ENCODE peak calls at places on chromosomes 16 and 17, in six cellular contexts. One of them, this sample, is unnamed.

GRCh38 chr16:16154292-16154951 is 68.9 kb downstream of the ABCC6 start:
- DNase-seq in HCT116: no peak
- DNase-seq in breast epithelium: no peak
- DNase-seq in endothelial cell of umbilical vein: no peak
- DNase-seq in upper lobe of left lung: peak; percentile 71
- DNase-seq in H1: no peak
- DNase-seq in this sample: no peak

GRCh38 chr17:3526491-3526890 is 31.1 kb downstream of the TRPV3 start:
- DNase-seq in HCT116: no peak
- DNase-seq in breast epithelium: no peak
- DNase-seq in endothelial cell of umbilical vein: no peak
- DNase-seq in H1: no peak
- DNase-seq in upper lobe of left lung: no peak
- DNase-seq in this sample: no peak

GRCh38 chr17:33202011-33202410 is 91.1 kb downstream of the ASIC2 start:
- DNase-seq in HCT116: no peak
- DNase-seq in breast epithelium: no peak
- DNase-seq in upper lobe of left lung: no peak
- DNase-seq in endothelial cell of umbilical vein: no peak
- DNase-seq in H1: no peak
- DNase-seq in this sample: no peak

GRCh38 chr16:82440336-82440735 is 186.4 kb upstream of the CDH13 start:
- DNase-seq in breast epithelium: no peak
- DNase-seq in H1: no peak
- DNase-seq in endothelial cell of umbilical vein: no peak
- DNase-seq in upper lobe of left lung: no peak
- DNase-seq in HCT116: no peak
- DNase-seq in this sample: no peak

GRCh38 chr17:44038604-44039007 is 23.8 kb upstream of the TMEM101 start:
- DNase-seq in breast epithelium: no peak
- DNase-seq in HCT116: no peak
- DNase-seq in upper lobe of left lung: no peak
- DNase-seq in H1: no peak
- DNase-seq in endothelial cell of umbilical vein: no peak
- DNase-seq in this sample: no peak

GRCh38 chr16:554640-555413 is 5.4 kb upstream of the PRR35 start:
- DNase-seq in endothelial cell of umbilical vein: peak; percentile 21
- DNase-seq in HCT116: no peak
- DNase-seq in breast epithelium: no peak
- DNase-seq in upper lobe of left lung: no peak
- DNase-seq in H1: no peak
- DNase-seq in this sample: peak; percentile 34

GRCh38 chr16:75225678-75226515 is 7.1 kb downstream of the CTRB1 start:
- DNase-seq in H1: no peak
- DNase-seq in upper lobe of left lung: peak; percentile 43
- DNase-seq in HCT116: no peak
- DNase-seq in endothelial cell of umbilical vein: peak; percentile 25
- DNase-seq in breast epithelium: no peak
- DNase-seq in this sample: no peak

GRCh38 chr17:5380491-5381135 is 38.8 kb downstream of the NUP88 start:
- DNase-seq in breast epithelium: no peak
- DNase-seq in upper lobe of left lung: no peak
- DNase-seq in endothelial cell of umbilical vein: no peak
- DNase-seq in H1: no peak
- DNase-seq in HCT116: no peak
- DNase-seq in this sample: no peak

GRCh38 chr17:6496116-6496481 is 51.8 kb downstream of the PIMREG start:
- DNase-seq in upper lobe of left lung: no peak
- DNase-seq in H1: peak; percentile 31
- DNase-seq in breast epithelium: peak; percentile 41
- DNase-seq in HCT116: no peak
- DNase-seq in endothelial cell of umbilical vein: no peak
- DNase-seq in this sample: no peak

GRCh38 chr17:45994987-45995386 is 4.1 kb upstream of the STH start:
- DNase-seq in H1: no peak
- DNase-seq in endothelial cell of umbilical vein: no peak
- DNase-seq in HCT116: no peak
- DNase-seq in breast epithelium: no peak
- DNase-seq in upper lobe of left lung: no peak
- DNase-seq in this sample: no peak

GRCh38 chr17:74239169-74239568 is 25.8 kb downstream of the TTYH2 start:
- DNase-seq in endothelial cell of umbilical vein: no peak
- DNase-seq in HCT116: no peak
- DNase-seq in breast epithelium: no peak
- DNase-seq in H1: no peak
- DNase-seq in upper lobe of left lung: no peak
- DNase-seq in this sample: peak; percentile 44

GRCh38 chr17:7634384-7634783 is 4.4 kb downstream of the SHBG start:
- DNase-seq in endothelial cell of umbilical vein: peak; percentile 51
- DNase-seq in upper lobe of left lung: no peak
- DNase-seq in H1: no peak
- DNase-seq in HCT116: no peak
- DNase-seq in breast epithelium: no peak
- DNase-seq in this sample: no peak

GRCh38 chr17:38815576-38816193 is 9.4 kb downstream of the CWC25 start:
- DNase-seq in breast epithelium: no peak
- DNase-seq in endothelial cell of umbilical vein: no peak
- DNase-seq in H1: no peak
- DNase-seq in HCT116: no peak
- DNase-seq in upper lobe of left lung: no peak
- DNase-seq in this sample: no peak

GRCh38 chr17:74199306-74200092 is 4.0 kb upstream of the RPL38 start:
- DNase-seq in upper lobe of left lung: peak; percentile 93
- DNase-seq in H1: no peak
- DNase-seq in HCT116: no peak
- DNase-seq in breast epithelium: no peak
- DNase-seq in endothelial cell of umbilical vein: peak; percentile 50
- DNase-seq in this sample: peak; percentile 72

GRCh38 chr16:24580665-24581064 is 41.3 kb downstream of the RBBP6 start:
- DNase-seq in H1: no peak
- DNase-seq in breast epithelium: no peak
- DNase-seq in HCT116: no peak
- DNase-seq in endothelial cell of umbilical vein: peak; percentile 55
- DNase-seq in upper lobe of left lung: no peak
- DNase-seq in this sample: no peak

GRCh38 chr17:36888236-36888957 is 48.9 kb upstream of the LHX1 start:
- DNase-seq in breast epithelium: no peak
- DNase-seq in HCT116: no peak
- DNase-seq in upper lobe of left lung: no peak
- DNase-seq in endothelial cell of umbilical vein: no peak
- DNase-seq in H1: no peak
- DNase-seq in this sample: no peak

GRCh38 chr16:73161977-73162376 is 114.0 kb upstream of the ZFHX3 start:
- DNase-seq in H1: no peak
- DNase-seq in HCT116: no peak
- DNase-seq in endothelial cell of umbilical vein: no peak
- DNase-seq in upper lobe of left lung: no peak
- DNase-seq in breast epithelium: no peak
- DNase-seq in this sample: no peak

GRCh38 chr16:14462811-14463210 is 167.2 kb downstream of the PARN start:
- DNase-seq in HCT116: no peak
- DNase-seq in upper lobe of left lung: no peak
- DNase-seq in breast epithelium: no peak
- DNase-seq in H1: no peak
- DNase-seq in endothelial cell of umbilical vein: peak; percentile 40
- DNase-seq in this sample: no peak

GRCh38 chr17:68499587-68499986 is 12.6 kb upstream of the PRKAR1A start:
- DNase-seq in endothelial cell of umbilical vein: no peak
- DNase-seq in HCT116: no peak
- DNase-seq in upper lobe of left lung: no peak
- DNase-seq in breast epithelium: no peak
- DNase-seq in H1: no peak
- DNase-seq in this sample: no peak

GRCh38 chr16:83887088-83887487 is 11.8 kb upstream of the MLYCD start:
- DNase-seq in HCT116: peak; percentile 31
- DNase-seq in H1: no peak
- DNase-seq in breast epithelium: no peak
- DNase-seq in endothelial cell of umbilical vein: no peak
- DNase-seq in upper lobe of left lung: no peak
- DNase-seq in this sample: peak; percentile 26

GRCh38 chr16:28910046-28911031 is 14.7 kb downstream of the RABEP2 start:
- DNase-seq in H1: no peak
- DNase-seq in upper lobe of left lung: peak; percentile 52
- DNase-seq in endothelial cell of umbilical vein: no peak
- DNase-seq in HCT116: peak; percentile 44
- DNase-seq in breast epithelium: no peak
- DNase-seq in this sample: peak; percentile 74

GRCh38 chr16:85534536-85535351 is 78.4 kb upstream of the GSE1 start:
- DNase-seq in upper lobe of left lung: no peak
- DNase-seq in endothelial cell of umbilical vein: no peak
- DNase-seq in breast epithelium: no peak
- DNase-seq in H1: no peak
- DNase-seq in HCT116: no peak
- DNase-seq in this sample: no peak

GRCh38 chr16:85537331-85537788 is 75.8 kb upstream of the GSE1 start:
- DNase-seq in HCT116: no peak
- DNase-seq in endothelial cell of umbilical vein: no peak
- DNase-seq in breast epithelium: no peak
- DNase-seq in H1: no peak
- DNase-seq in upper lobe of left lung: no peak
- DNase-seq in this sample: no peak

GRCh38 chr16:85535352-85536072 is 77.6 kb upstream of the GSE1 start:
- DNase-seq in breast epithelium: no peak
- DNase-seq in upper lobe of left lung: no peak
- DNase-seq in HCT116: no peak
- DNase-seq in H1: no peak
- DNase-seq in endothelial cell of umbilical vein: no peak
- DNase-seq in this sample: peak; percentile 73

GRCh38 chr16:85536411-85537330 is 76.5 kb upstream of the GSE1 start:
- DNase-seq in breast epithelium: no peak
- DNase-seq in H1: no peak
- DNase-seq in endothelial cell of umbilical vein: no peak
- DNase-seq in HCT116: no peak
- DNase-seq in upper lobe of left lung: no peak
- DNase-seq in this sample: no peak

DNA sequence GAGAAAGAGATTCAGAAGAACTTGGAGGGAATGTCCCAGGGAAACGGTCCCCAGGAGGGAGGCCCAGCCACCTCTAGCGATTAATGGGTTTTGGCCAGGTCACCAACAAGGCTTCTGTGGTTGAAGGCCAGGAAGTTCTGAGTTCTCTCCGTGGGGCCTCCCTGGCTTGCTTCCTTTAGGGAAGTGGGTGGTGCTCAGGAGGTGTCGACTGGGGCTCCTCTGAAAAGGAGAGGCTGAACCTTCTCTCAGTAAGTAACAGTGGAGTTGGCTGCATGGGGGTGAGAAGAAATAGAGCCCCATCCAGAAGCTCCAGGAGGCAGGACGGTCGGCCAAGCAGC is 77.1 kb upstream of the GSE1 start:
- DNase-seq in upper lobe of left lung: no peak
- DNase-seq in breast epithelium: no peak
- DNase-seq in HCT116: no peak
- DNase-seq in endothelial cell of umbilical vein: peak; percentile 8
- DNase-seq in H1: no peak
- DNase-seq in this sample: no peak
- TF ChIP-seq POLR2AphosphoS5 in upper lobe of left lung: peak; percentile 14
- TF ChIP-seq POLR2AphosphoS5 in breast epithelium: no peak
- TF ChIP-seq POLR2AphosphoS5 in HCT116: no peak
- TF ChIP-seq POLR2AphosphoS5 in endothelial cell of umbilical vein: no peak
- TF ChIP-seq POLR2AphosphoS5 in H1: no peak
- TF ChIP-seq POLR2AphosphoS5 in this sample: no peak

DNA sequence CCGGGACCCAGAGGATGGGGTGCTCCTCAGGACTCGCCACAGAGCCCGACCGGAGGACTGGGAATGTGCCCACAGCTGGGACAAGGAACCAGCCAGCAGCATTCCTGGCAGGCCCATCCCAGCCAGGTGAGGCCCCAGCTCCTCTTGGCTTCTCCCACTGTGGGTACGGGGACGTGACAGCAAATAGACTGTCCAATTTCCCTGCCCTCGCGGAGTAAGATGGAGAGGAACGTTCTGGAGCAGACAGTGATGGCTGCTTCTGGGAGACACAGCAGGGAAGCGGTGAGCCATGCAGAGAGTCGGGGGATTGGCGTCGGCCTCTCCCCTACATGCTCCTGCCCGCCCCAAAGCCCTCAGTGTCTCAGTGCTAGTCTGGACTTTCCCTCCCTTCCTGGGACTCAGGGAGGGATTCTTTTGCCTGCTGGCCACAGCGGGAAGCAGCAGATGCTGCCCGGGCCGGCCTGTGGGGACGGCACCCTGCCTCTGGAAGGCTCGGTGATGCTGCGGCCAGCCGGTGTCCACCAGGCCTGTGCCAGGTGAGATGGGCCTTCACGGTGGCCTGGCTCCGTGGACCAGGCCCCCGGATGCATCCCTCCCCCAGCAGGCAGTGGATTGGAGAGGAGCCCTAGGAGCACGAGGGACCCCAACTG is 89.1 kb downstream of the SEC14L1 start:
- DNase-seq in upper lobe of left lung: no peak
- DNase-seq in HCT116: no peak
- DNase-seq in H1: no peak
- DNase-seq in endothelial cell of umbilical vein: no peak
- DNase-seq in breast epithelium: no peak
- DNase-seq in this sample: no peak
- H3K4me1 ChIP-seq in upper lobe of left lung: peaks cover 9% of the 10 kb centered on the region
- H3K4me1 ChIP-seq in HCT116: no peaks in the 10 kb centered on the region
- H3K4me1 ChIP-seq in H1: no peaks in the 10 kb centered on the region
- H3K4me1 ChIP-seq in endothelial cell of umbilical vein: peaks cover 12% of the 10 kb centered on the region
- H3K4me1 ChIP-seq in breast epithelium: no peaks in the 10 kb centered on the region
- H3K4me1 ChIP-seq in this sample: peaks cover 8% of the 10 kb centered on the region

GRCh38 chr17:47735536-47736011 is 2.5 kb downstream of the TBX21 start:
- DNase-seq in endothelial cell of umbilical vein: no peak
- DNase-seq in breast epithelium: peak; percentile 10
- DNase-seq in HCT116: no peak
- DNase-seq in H1: no peak
- DNase-seq in upper lobe of left lung: no peak
- DNase-seq in this sample: no peak
- H3K9me3 ChIP-seq in endothelial cell of umbilical vein: no peaks in the 10 kb centered on the region
- H3K9me3 ChIP-seq in breast epithelium: no peaks in the 10 kb centered on the region
- H3K9me3 ChIP-seq in HCT116: no peaks in the 10 kb centered on the region
- H3K9me3 ChIP-seq in H1: no peaks in the 10 kb centered on the region
- H3K9me3 ChIP-seq in upper lobe of left lung: no peaks in the 10 kb centered on the region
- H3K9me3 ChIP-seq in this sample: no peaks in the 10 kb centered on the region

GRCh38 chr17:35084987-35085386 is 21.5 kb upstream of the RFFL start:
- DNase-seq in H1: no peak
- DNase-seq in breast epithelium: no peak
- DNase-seq in upper lobe of left lung: no peak
- DNase-seq in endothelial cell of umbilical vein: peak; percentile 6
- DNase-seq in HCT116: peak; percentile 81
- DNase-seq in this sample: peak; percentile 21

GRCh38 chr17:35088647-35088910 is 25.1 kb upstream of the RFFL start:
- DNase-seq in upper lobe of left lung: no peak
- DNase-seq in breast epithelium: no peak
- DNase-seq in H1: no peak
- DNase-seq in endothelial cell of umbilical vein: no peak
- DNase-seq in HCT116: peak; percentile 42
- DNase-seq in this sample: peak; percentile 65

GRCh38 chr17:35086164-35086563 is 22.7 kb upstream of the RFFL start:
- DNase-seq in H1: no peak
- DNase-seq in upper lobe of left lung: no peak
- DNase-seq in breast epithelium: no peak
- DNase-seq in endothelial cell of umbilical vein: no peak
- DNase-seq in HCT116: no peak
- DNase-seq in this sample: no peak

GRCh38 chr17:35087731-35088646 is 24.5 kb upstream of the RFFL start:
- DNase-seq in endothelial cell of umbilical vein: peak; percentile 72
- DNase-seq in H1: no peak
- DNase-seq in upper lobe of left lung: peak; percentile 58
- DNase-seq in breast epithelium: peak; percentile 56
- DNase-seq in HCT116: no peak
- DNase-seq in this sample: peak; percentile 72

GRCh38 chr17:35086931-35087573 is 23.5 kb upstream of the RFFL start:
- DNase-seq in H1: no peak
- DNase-seq in breast epithelium: no peak
- DNase-seq in HCT116: no peak
- DNase-seq in endothelial cell of umbilical vein: no peak
- DNase-seq in upper lobe of left lung: no peak
- DNase-seq in this sample: peak; percentile 30
- TF ChIP-seq POLR2AphosphoS5 in H1: no peak
- TF ChIP-seq POLR2AphosphoS5 in breast epithelium: no peak
- TF ChIP-seq POLR2AphosphoS5 in HCT116: no peak
- TF ChIP-seq POLR2AphosphoS5 in endothelial cell of umbilical vein: no peak
- TF ChIP-seq POLR2AphosphoS5 in upper lobe of left lung: no peak
- TF ChIP-seq POLR2AphosphoS5 in this sample: no peak

This sample was measured in transverse colon.